ENCODE peak calls at places on chromosomes 12 and 14, in ten cellular contexts. One of them, this sample, is unnamed. For H3K4me1, the result is how much of the 10 kb centered on the place peaks cover.

GRCh38 chr14:36748814-36749213 is 87.2 kb downstream of the PAX9 start:
- DNase-seq in right atrium auricular region: no peak
- DNase-seq in left ventricle myocardium inferior: no peak
- DNase-seq in endothelial cell of umbilical vein: no peak
- DNase-seq in heart left ventricle: no peak
- DNase-seq in body of pancreas: no peak
- DNase-seq in HepG2: no peak
- DNase-seq in lung: no peak
- DNase-seq in OCI-LY7: no peak
- DNase-seq in HCT116: no peak
- DNase-seq in this sample: no peak

GRCh38 chr12:112738531-112738930 is 53.0 kb upstream of the RPH3A start:
- DNase-seq in right atrium auricular region: no peak
- DNase-seq in left ventricle myocardium inferior: no peak
- DNase-seq in endothelial cell of umbilical vein: no peak
- DNase-seq in heart left ventricle: no peak
- DNase-seq in body of pancreas: no peak
- DNase-seq in HepG2: no peak
- DNase-seq in lung: no peak
- DNase-seq in OCI-LY7: no peak
- DNase-seq in HCT116: no peak
- DNase-seq in this sample: no peak

GRCh38 chr14:55336161-55336560 is 64.9 kb downstream of the FBXO34 start:
- DNase-seq in right atrium auricular region: no peak
- DNase-seq in left ventricle myocardium inferior: no peak
- DNase-seq in endothelial cell of umbilical vein: peak
- DNase-seq in heart left ventricle: no peak
- DNase-seq in body of pancreas: no peak
- DNase-seq in HepG2: no peak
- DNase-seq in lung: no peak
- DNase-seq in OCI-LY7: no peak
- DNase-seq in HCT116: no peak
- DNase-seq in this sample: no peak

GRCh38 chr12:60168441-60168840 is 572.6 kb downstream of the SLC16A7 start:
- DNase-seq in right atrium auricular region: no peak
- DNase-seq in left ventricle myocardium inferior: no peak
- DNase-seq in endothelial cell of umbilical vein: no peak
- DNase-seq in heart left ventricle: no peak
- DNase-seq in body of pancreas: no peak
- DNase-seq in HepG2: peak
- DNase-seq in lung: no peak
- DNase-seq in OCI-LY7: no peak
- DNase-seq in HCT116: no peak
- DNase-seq in this sample: no peak

GRCh38 chr12:52307836-52308806 is 13.1 kb downstream of the KRT83 start:
- DNase-seq in right atrium auricular region: no peak
- DNase-seq in left ventricle myocardium inferior: peak
- DNase-seq in endothelial cell of umbilical vein: peak
- DNase-seq in heart left ventricle: peak
- DNase-seq in body of pancreas: peak
- DNase-seq in HepG2: no peak
- DNase-seq in lung: peak
- DNase-seq in OCI-LY7: no peak
- DNase-seq in HCT116: peak
- DNase-seq in this sample: peak

GRCh38 chr12:100675432-100675831 is 101.9 kb downstream of the GAS2L3 start:
- DNase-seq in right atrium auricular region: no peak
- DNase-seq in left ventricle myocardium inferior: no peak
- DNase-seq in endothelial cell of umbilical vein: peak
- DNase-seq in heart left ventricle: peak
- DNase-seq in body of pancreas: peak
- DNase-seq in HepG2: no peak
- DNase-seq in lung: no peak
- DNase-seq in OCI-LY7: no peak
- DNase-seq in HCT116: no peak
- DNase-seq in this sample: peak

GRCh38 chr12:104668274-104668718 is 211.5 kb downstream of the CHST11 start:
- DNase-seq in right atrium auricular region: peak
- DNase-seq in left ventricle myocardium inferior: peak
- DNase-seq in endothelial cell of umbilical vein: no peak
- DNase-seq in heart left ventricle: peak
- DNase-seq in body of pancreas: peak
- DNase-seq in HepG2: no peak
- DNase-seq in lung: no peak
- DNase-seq in OCI-LY7: no peak
- DNase-seq in HCT116: no peak
- DNase-seq in this sample: peak

GRCh38 chr12:44968960-44969359 is 81.9 kb downstream of the DBX2 start:
- DNase-seq in right atrium auricular region: no peak
- DNase-seq in left ventricle myocardium inferior: no peak
- DNase-seq in endothelial cell of umbilical vein: no peak
- DNase-seq in heart left ventricle: no peak
- DNase-seq in body of pancreas: no peak
- DNase-seq in HepG2: no peak
- DNase-seq in lung: no peak
- DNase-seq in OCI-LY7: no peak
- DNase-seq in HCT116: no peak
- DNase-seq in this sample: no peak

GRCh38 chr14:101997429-101998336 is 33.3 kb downstream of the DYNC1H1 start:
- DNase-seq in right atrium auricular region: no peak
- DNase-seq in left ventricle myocardium inferior: no peak
- DNase-seq in endothelial cell of umbilical vein: no peak
- DNase-seq in heart left ventricle: no peak
- DNase-seq in body of pancreas: no peak
- DNase-seq in HepG2: no peak
- DNase-seq in lung: no peak
- DNase-seq in OCI-LY7: no peak
- DNase-seq in HCT116: no peak
- DNase-seq in this sample: peak

GRCh38 chr12:88585054-88585453 is 4.8 kb upstream of the KITLG start:
- DNase-seq in right atrium auricular region: no peak
- DNase-seq in left ventricle myocardium inferior: no peak
- DNase-seq in endothelial cell of umbilical vein: no peak
- DNase-seq in heart left ventricle: no peak
- DNase-seq in body of pancreas: no peak
- DNase-seq in HepG2: no peak
- DNase-seq in lung: no peak
- DNase-seq in OCI-LY7: no peak
- DNase-seq in HCT116: no peak
- DNase-seq in this sample: no peak

GRCh38 chr14:73764881-73765280 is 50.7 kb upstream of the PNMA1 start:
- DNase-seq in right atrium auricular region: peak
- DNase-seq in left ventricle myocardium inferior: peak
- DNase-seq in endothelial cell of umbilical vein: peak
- DNase-seq in heart left ventricle: peak
- DNase-seq in body of pancreas: peak
- DNase-seq in HepG2: no peak
- DNase-seq in lung: peak
- DNase-seq in OCI-LY7: peak
- DNase-seq in HCT116: no peak
- DNase-seq in this sample: peak

GRCh38 chr12:33588082-33588712 is 148.6 kb upstream of the SYT10 start:
- DNase-seq in right atrium auricular region: peak
- DNase-seq in left ventricle myocardium inferior: no peak
- DNase-seq in endothelial cell of umbilical vein: no peak
- DNase-seq in heart left ventricle: no peak
- DNase-seq in body of pancreas: no peak
- DNase-seq in HepG2: no peak
- DNase-seq in lung: peak
- DNase-seq in OCI-LY7: no peak
- DNase-seq in HCT116: no peak
- DNase-seq in this sample: no peak

GRCh38 chr12:114679452-114679875 is 4.5 kb downstream of the TBX3 start:
- DNase-seq in right atrium auricular region: no peak
- DNase-seq in left ventricle myocardium inferior: no peak
- DNase-seq in endothelial cell of umbilical vein: no peak
- DNase-seq in heart left ventricle: no peak
- DNase-seq in body of pancreas: no peak
- DNase-seq in HepG2: no peak
- DNase-seq in lung: no peak
- DNase-seq in OCI-LY7: no peak
- DNase-seq in HCT116: no peak
- DNase-seq in this sample: no peak
- H3K4me3 ChIP-seq in right atrium auricular region: peak
- H3K4me3 ChIP-seq in left ventricle myocardium inferior: peak
- H3K4me3 ChIP-seq in endothelial cell of umbilical vein: no peak
- H3K4me3 ChIP-seq in heart left ventricle: peak
- H3K4me3 ChIP-seq in body of pancreas: no peak
- H3K4me3 ChIP-seq in HepG2: peak
- H3K4me3 ChIP-seq in lung: peak
- H3K4me3 ChIP-seq in OCI-LY7: no peak
- H3K4me3 ChIP-seq in HCT116: no peak
- H3K4me3 ChIP-seq in this sample: peak

GRCh38 chr14:64213853-64214570 is 80.2 kb downstream of the ESR2 start:
- DNase-seq in right atrium auricular region: no peak
- DNase-seq in left ventricle myocardium inferior: no peak
- DNase-seq in endothelial cell of umbilical vein: no peak
- DNase-seq in heart left ventricle: no peak
- DNase-seq in body of pancreas: no peak
- DNase-seq in HepG2: no peak
- DNase-seq in lung: no peak
- DNase-seq in OCI-LY7: no peak
- DNase-seq in HCT116: no peak
- DNase-seq in this sample: no peak

GRCh38 chr14:64217318-64217717 is 76.9 kb downstream of the ESR2 start:
- DNase-seq in right atrium auricular region: no peak
- DNase-seq in left ventricle myocardium inferior: no peak
- DNase-seq in endothelial cell of umbilical vein: no peak
- DNase-seq in heart left ventricle: no peak
- DNase-seq in body of pancreas: no peak
- DNase-seq in HepG2: no peak
- DNase-seq in lung: no peak
- DNase-seq in OCI-LY7: peak
- DNase-seq in HCT116: no peak
- DNase-seq in this sample: no peak

GRCh38 chr14:64215978-64216377 is 78.2 kb downstream of the ESR2 start:
- DNase-seq in right atrium auricular region: no peak
- DNase-seq in left ventricle myocardium inferior: no peak
- DNase-seq in endothelial cell of umbilical vein: no peak
- DNase-seq in heart left ventricle: no peak
- DNase-seq in body of pancreas: no peak
- DNase-seq in HepG2: no peak
- DNase-seq in lung: no peak
- DNase-seq in OCI-LY7: no peak
- DNase-seq in HCT116: no peak
- DNase-seq in this sample: no peak

GRCh38 chr14:64213079-64213478 is 81.1 kb downstream of the ESR2 start:
- DNase-seq in right atrium auricular region: no peak
- DNase-seq in left ventricle myocardium inferior: no peak
- DNase-seq in endothelial cell of umbilical vein: no peak
- DNase-seq in heart left ventricle: no peak
- DNase-seq in body of pancreas: no peak
- DNase-seq in HepG2: no peak
- DNase-seq in lung: peak
- DNase-seq in OCI-LY7: no peak
- DNase-seq in HCT116: no peak
- DNase-seq in this sample: no peak

GRCh38 chr14:64215274-64215673 is 78.9 kb downstream of the ESR2 start:
- DNase-seq in right atrium auricular region: no peak
- DNase-seq in left ventricle myocardium inferior: no peak
- DNase-seq in endothelial cell of umbilical vein: no peak
- DNase-seq in heart left ventricle: no peak
- DNase-seq in body of pancreas: no peak
- DNase-seq in HepG2: no peak
- DNase-seq in lung: no peak
- DNase-seq in OCI-LY7: no peak
- DNase-seq in HCT116: no peak
- DNase-seq in this sample: no peak
- H3K4me1 ChIP-seq in right atrium auricular region: under half
- H3K4me1 ChIP-seq in left ventricle myocardium inferior: half or more
- H3K4me1 ChIP-seq in endothelial cell of umbilical vein: under half
- H3K4me1 ChIP-seq in heart left ventricle: under half
- H3K4me1 ChIP-seq in body of pancreas: half or more
- H3K4me1 ChIP-seq in HepG2: under half
- H3K4me1 ChIP-seq in lung: under half
- H3K4me1 ChIP-seq in OCI-LY7: under half
- H3K4me1 ChIP-seq in HCT116: under half
- H3K4me1 ChIP-seq in this sample: under half

DNA sequence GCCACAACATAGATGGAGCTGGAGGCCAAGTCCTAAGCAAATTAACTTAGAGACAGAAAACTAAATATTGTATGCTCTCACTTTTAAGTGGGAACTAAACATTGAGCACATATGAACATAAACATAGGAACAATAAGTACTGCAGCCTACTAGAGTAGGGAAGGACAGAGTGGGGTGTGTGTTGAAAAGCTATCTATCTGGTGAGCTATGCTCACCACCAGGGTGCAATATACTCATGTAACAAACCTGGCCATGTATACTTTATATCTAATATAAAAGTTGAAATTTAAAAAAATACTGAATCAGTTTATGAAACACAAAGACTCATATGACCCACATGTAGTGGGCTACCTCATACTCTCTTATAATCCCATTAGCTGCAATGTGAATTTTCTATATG is 1305.0 kb downstream of the LRFN5 start:
- DNase-seq in right atrium auricular region: no peak
- DNase-seq in left ventricle myocardium inferior: no peak
- DNase-seq in endothelial cell of umbilical vein: no peak
- DNase-seq in heart left ventricle: no peak
- DNase-seq in body of pancreas: no peak
- DNase-seq in HepG2: no peak
- DNase-seq in lung: no peak
- DNase-seq in OCI-LY7: no peak
- DNase-seq in HCT116: no peak
- DNase-seq in this sample: no peak
- TF ChIP-seq CTCF in right atrium auricular region: no peak
- TF ChIP-seq CTCF in left ventricle myocardium inferior: no peak
- TF ChIP-seq CTCF in endothelial cell of umbilical vein: no peak
- TF ChIP-seq CTCF in heart left ventricle: no peak
- TF ChIP-seq CTCF in body of pancreas: no peak
- TF ChIP-seq CTCF in HepG2: no peak
- TF ChIP-seq CTCF in lung: no peak
- TF ChIP-seq CTCF in OCI-LY7: peak
- TF ChIP-seq CTCF in HCT116: no peak
- TF ChIP-seq CTCF in this sample: no peak

DNA sequence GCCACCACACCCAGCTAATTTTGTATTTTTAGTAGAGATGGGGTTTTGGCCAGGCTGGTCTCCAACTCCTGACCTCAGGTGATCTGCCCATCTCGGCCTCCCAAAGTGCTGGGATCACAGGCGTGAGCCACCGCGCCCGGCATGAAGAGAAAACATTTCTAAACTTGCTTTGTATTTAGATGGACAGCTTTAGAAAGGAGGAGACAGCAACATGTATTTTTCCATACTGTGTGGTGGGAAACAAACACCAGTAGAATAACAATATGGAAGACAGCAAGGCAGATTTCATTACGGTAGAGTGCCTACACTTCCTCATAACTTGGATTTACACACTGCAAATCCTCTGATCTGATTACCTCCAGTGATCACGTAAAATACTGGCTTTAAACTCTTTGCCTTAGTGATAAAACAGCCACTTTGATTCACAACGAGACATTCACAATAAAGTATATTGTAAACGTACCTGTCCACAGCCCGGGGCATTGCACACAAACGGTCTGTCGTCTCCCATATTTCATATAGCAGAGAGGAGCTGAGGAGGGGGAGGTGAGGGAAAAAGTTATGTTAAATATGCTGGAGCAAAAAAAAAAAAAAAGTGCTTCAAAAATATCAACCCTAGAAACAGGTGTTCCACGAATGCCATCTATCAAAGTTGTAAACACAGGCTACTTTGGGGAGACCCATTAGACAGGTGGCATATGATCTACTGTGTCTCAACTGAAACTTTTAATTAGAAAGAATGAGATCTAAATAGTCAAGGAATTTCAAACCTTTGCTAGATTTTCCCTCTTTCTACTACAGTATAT is 25.5 kb downstream of the ATF7 start:
- DNase-seq in right atrium auricular region: no peak
- DNase-seq in left ventricle myocardium inferior: no peak
- DNase-seq in endothelial cell of umbilical vein: no peak
- DNase-seq in heart left ventricle: no peak
- DNase-seq in body of pancreas: no peak
- DNase-seq in HepG2: no peak
- DNase-seq in lung: no peak
- DNase-seq in OCI-LY7: peak
- DNase-seq in HCT116: no peak
- DNase-seq in this sample: no peak
- H3K4me3 ChIP-seq in right atrium auricular region: no peak
- H3K4me3 ChIP-seq in left ventricle myocardium inferior: peak
- H3K4me3 ChIP-seq in endothelial cell of umbilical vein: no peak
- H3K4me3 ChIP-seq in heart left ventricle: no peak
- H3K4me3 ChIP-seq in body of pancreas: no peak
- H3K4me3 ChIP-seq in HepG2: no peak
- H3K4me3 ChIP-seq in lung: no peak
- H3K4me3 ChIP-seq in OCI-LY7: peak
- H3K4me3 ChIP-seq in HCT116: no peak
- H3K4me3 ChIP-seq in this sample: no peak

This sample was measured in BE2C.